ENCODE peak calls at places on chromosomes 2 and 18, in seven cellular contexts. J, I, T, O, P, Q and Y are unnamed samples.
A peak's percentile ranks its signal among the peaks of the same experiment; 100 is the strongest.

GRCh38 chr2:231099918-231100317 is 24.9 kb downstream of the HTR2B start:
- DNase-seq in J (no peak), I (no peak), T (peak; percentile 29), O (no peak), P (no peak), Q (no peak), Y (no peak)

GRCh38 chr2:202249864-202250263 is 11.5 kb upstream of the SUMO1 start:
- DNase-seq in J (no peak), I (no peak), T (no peak), O (no peak), P (no peak), Q (no peak), Y (no peak)

GRCh38 chr2:26576565-26577441 is 64.4 kb downstream of the CIB4 start:
- DNase-seq in J (no peak), I (no peak), T (no peak), O (no peak), P (no peak), Q (no peak), Y (no peak)

GRCh38 chr2:13021470-13021957 is 304.8 kb downstream of the TRIB2 start:
- DNase-seq in J (no peak), I (no peak), T (no peak), O (no peak), P (no peak), Q (no peak), Y (no peak)

GRCh38 chr2:99488999-99489757 is 639 bp downstream of the REV1 start:
- DNase-seq in J (peak; percentile 82), I (peak; percentile 55), T (no peak), O (peak; percentile 68), P (peak; percentile 48), Q (no peak), Y (peak; percentile 86)

GRCh38 chr18:74541703-74542555 is 7.6 kb downstream of the CNDP1 start:
- DNase-seq in J (no peak), I (no peak), T (no peak), O (no peak), P (no peak), Q (no peak), Y (peak; percentile 94)

GRCh38 chr2:84939426-84940087 is 31.4 kb upstream of the KCMF1 start:
- DNase-seq in J (no peak), I (no peak), T (no peak), O (no peak), P (peak; percentile 80), Q (no peak), Y (no peak)

GRCh38 chr2:76391663-76392062 is 680.9 kb upstream of the GCFC2 start:
- DNase-seq in J (no peak), I (no peak), T (no peak), O (no peak), P (no peak), Q (no peak), Y (no peak)

GRCh38 chr2:13201924-13202323 is 485.2 kb downstream of the TRIB2 start:
- DNase-seq in J (peak; percentile 36), I (no peak), T (no peak), O (no peak), P (no peak), Q (no peak), Y (no peak)

GRCh38 chr2:9655441-9656269 is 24.9 kb upstream of the YWHAQ start:
- DNase-seq in J (peak; percentile 67), I (no peak), T (no peak), O (no peak), P (no peak), Q (no peak), Y (no peak)

GRCh38 chr2:40300391-40300790 is 151.5 kb downstream of the SLC8A1 start:
- DNase-seq in J (peak; percentile 29), I (no peak), T (no peak), O (no peak), P (no peak), Q (no peak), Y (no peak)

GRCh38 chr2:172021955-172022354 is 22.2 kb downstream of the METAP1D start:
- DNase-seq in J (peak; percentile 67), I (no peak), T (no peak), O (no peak), P (no peak), Q (no peak), Y (no peak)

GRCh38 chr2:169116307-169116706 is 46.9 kb downstream of the DHRS9 start:
- DNase-seq in J (no peak), I (no peak), T (no peak), O (no peak), P (no peak), Q (no peak), Y (no peak)

GRCh38 chr2:169119117-169119770 is 49.9 kb downstream of the DHRS9 start:
- DNase-seq in J (no peak), I (no peak), T (no peak), O (no peak), P (no peak), Q (no peak), Y (no peak)

GRCh38 chr2:169119816-169120215 is 50.5 kb downstream of the DHRS9 start:
- DNase-seq in J (no peak), I (no peak), T (no peak), O (no peak), P (no peak), Q (no peak), Y (no peak)

GRCh38 chr2:169116993-169117392 is 47.6 kb downstream of the DHRS9 start:
- DNase-seq in J (no peak), I (no peak), T (no peak), O (no peak), P (no peak), Q (no peak), Y (no peak)

GRCh38 chr2:169118060-169118459 is 48.7 kb downstream of the DHRS9 start:
- DNase-seq in J (no peak), I (no peak), T (no peak), O (no peak), P (no peak), Q (no peak), Y (no peak)
- H3K4me3 ChIP-seq in J (no peak overlapping the region), I (no peak overlapping the region), T (no peak overlapping the region), O (no peak overlapping the region), P (no peak overlapping the region), Q (no peak overlapping the region), Y (no peak overlapping the region)

GRCh38 chr2:204665244-204665643 is 120.0 kb downstream of the PARD3B start:
- DNase-seq in J (peak; percentile 69), I (no peak), T (no peak), O (no peak), P (no peak), Q (no peak), Y (no peak)

GRCh38 chr2:204664708-204665121 is 119.4 kb downstream of the PARD3B start:
- DNase-seq in J (peak; percentile 78), I (no peak), T (no peak), O (no peak), P (no peak), Q (no peak), Y (no peak)

GRCh38 chr2:204663816-204664421 is 118.6 kb downstream of the PARD3B start:
- DNase-seq in J (no peak), I (no peak), T (no peak), O (no peak), P (no peak), Q (no peak), Y (no peak)

GRCh38 chr2:204665771-204666170 is 120.5 kb downstream of the PARD3B start:
- DNase-seq in J (no peak), I (no peak), T (no peak), O (no peak), P (no peak), Q (no peak), Y (no peak)

GRCh38 chr2:204662956-204663355 is 117.7 kb downstream of the PARD3B start:
- DNase-seq in J (no peak), I (no peak), T (no peak), O (no peak), P (no peak), Q (no peak), Y (no peak)
- H3K9me3 ChIP-seq in J (no peaks in the 10 kb centered on the region), I (no peaks in the 10 kb centered on the region), T (no peaks in the 10 kb centered on the region), O (no peaks in the 10 kb centered on the region), P (no peaks in the 10 kb centered on the region), Q (no peaks in the 10 kb centered on the region), Y (no peaks in the 10 kb centered on the region)

DNA sequence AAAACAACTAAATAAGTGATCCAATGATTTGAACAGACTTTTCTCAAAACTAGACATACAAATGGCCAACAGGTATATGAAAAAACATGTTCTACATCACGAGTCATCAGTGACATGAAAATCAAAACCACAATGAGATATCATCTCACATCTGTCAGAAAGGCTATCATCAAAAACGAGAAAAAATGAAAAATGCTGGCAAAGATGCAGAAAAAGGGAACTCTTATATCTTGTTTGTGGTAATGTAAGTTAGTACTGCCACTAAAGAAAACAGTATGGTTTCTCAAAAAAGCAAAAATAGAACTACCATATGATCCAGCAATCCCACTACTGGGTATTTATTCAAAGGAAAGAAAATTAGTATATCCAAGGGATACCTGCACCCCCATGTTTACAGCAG is 255.3 kb upstream of the FBXO11 start:
- DNase-seq in J (no peak), I (no peak), T (no peak), O (no peak), P (no peak), Q (no peak), Y (no peak)
- H3K4me1 ChIP-seq in J (no peaks in the 10 kb centered on the region), I (no peaks in the 10 kb centered on the region), T (no peaks in the 10 kb centered on the region), O (no peaks in the 10 kb centered on the region), P (no peaks in the 10 kb centered on the region), Q (no peaks in the 10 kb centered on the region), Y (no peaks in the 10 kb centered on the region)

GRCh38 chr2:65661980-65662653 is 229.7 kb upstream of the SPRED2 start:
- DNase-seq in J (no peak), I (no peak), T (no peak), O (no peak), P (no peak), Q (no peak), Y (no peak)
- H3K4me3 ChIP-seq in J (peak overlapping the region; percentile 26), I (peak overlapping the region; percentile 0), T (no peak overlapping the region), O (no peak overlapping the region), P (no peak overlapping the region), Q (peak overlapping the region; percentile 55), Y (no peak overlapping the region)

GRCh38 chr2:95215018-95215612 is 7.8 kb downstream of the ZNF892 start:
- DNase-seq in J (no peak), I (no peak), T (no peak), O (no peak), P (no peak), Q (no peak), Y (no peak)

GRCh38 chr2:95220449-95220848 is 13.1 kb downstream of the ZNF892 start:
- DNase-seq in J (no peak), I (no peak), T (no peak), O (no peak), P (no peak), Q (no peak), Y (no peak)
- H3K9me3 ChIP-seq in J (peaks cover 97% of the 10 kb centered on the region), I (peaks cover 70% of the 10 kb centered on the region), T (peaks cover 42% of the 10 kb centered on the region), O (peaks cover 99% of the 10 kb centered on the region), P (peaks cover 4% of the 10 kb centered on the region), Q (peaks cover 84% of the 10 kb centered on the region), Y (peaks cover 18% of the 10 kb centered on the region)

GRCh38 chr2:45734952-45735351 is 83.5 kb downstream of the PRKCE start:
- DNase-seq in J (no peak), I (no peak), T (no peak), O (no peak), P (no peak), Q (no peak), Y (no peak)

GRCh38 chr2:45736757-45737704 is 85.6 kb downstream of the PRKCE start:
- DNase-seq in J (no peak), I (peak; percentile 77), T (peak; percentile 26), O (no peak), P (no peak), Q (no peak), Y (no peak)

GRCh38 chr2:45741451-45741850 is 90.0 kb downstream of the PRKCE start:
- DNase-seq in J (no peak), I (no peak), T (no peak), O (no peak), P (no peak), Q (no peak), Y (peak; percentile 72)

GRCh38 chr2:45743531-45744391 is 92.3 kb downstream of the PRKCE start:
- DNase-seq in J (peak; percentile 55), I (peak; percentile 69), T (no peak), O (peak; percentile 49), P (no peak), Q (no peak), Y (no peak)

GRCh38 chr2:45739796-45740485 is 88.5 kb downstream of the PRKCE start:
- DNase-seq in J (no peak), I (no peak), T (no peak), O (no peak), P (no peak), Q (no peak), Y (no peak)
- H3K4me1 ChIP-seq in J (peaks cover 31% of the 10 kb centered on the region), I (no peaks in the 10 kb centered on the region), T (peaks cover 6% of the 10 kb centered on the region), O (peaks cover 11% of the 10 kb centered on the region), P (no peaks in the 10 kb centered on the region), Q (peaks cover 32% of the 10 kb centered on the region), Y (peaks cover 4% of the 10 kb centered on the region)